ENCODE peak calls at places on chromosomes 11 and 22, in seven cellular contexts. One of them, this sample, is unnamed.

GRCh38 chr11:35787626-35788025 is 125.1 kb downstream of the TRIM44 start:
- DNase-seq in stimulated activated CD8-positive, alpha-beta memory T cell treated with anti-CD3 and anti-CD28 coated beads, Interleukin-2, amount 100 ng/mL, for 1 hour: no peak
- DNase-seq in Caco-2: no peak
- DNase-seq in IMR-90: no peak
- DNase-seq in pons: peak
- DNase-seq in lower lobe of right lung: no peak
- DNase-seq in CD4-positive, alpha-beta memory T cell: no peak
- DNase-seq in this sample: no peak

GRCh38 chr22:43885319-43885671 is 6.5 kb downstream of the PNPLA5 start:
- DNase-seq in CD4-positive, alpha-beta memory T cell: no peak
- DNase-seq in stimulated activated CD8-positive, alpha-beta memory T cell treated with anti-CD3 and anti-CD28 coated beads, Interleukin-2, amount 100 ng/mL, for 1 hour: no peak
- DNase-seq in lower lobe of right lung: no peak
- DNase-seq in IMR-90: no peak
- DNase-seq in pons: no peak
- DNase-seq in Caco-2: no peak
- DNase-seq in this sample: no peak

GRCh38 chr11:69876013-69876412 is 56.8 kb upstream of the FGF3 start:
- DNase-seq in IMR-90: no peak
- DNase-seq in Caco-2: no peak
- DNase-seq in CD4-positive, alpha-beta memory T cell: no peak
- DNase-seq in pons: no peak
- DNase-seq in lower lobe of right lung: peak
- DNase-seq in stimulated activated CD8-positive, alpha-beta memory T cell treated with anti-CD3 and anti-CD28 coated beads, Interleukin-2, amount 100 ng/mL, for 1 hour: no peak
- DNase-seq in this sample: no peak

GRCh38 chr11:71120346-71120963 is 131.9 kb downstream of the SHANK2 start:
- DNase-seq in IMR-90: no peak
- DNase-seq in stimulated activated CD8-positive, alpha-beta memory T cell treated with anti-CD3 and anti-CD28 coated beads, Interleukin-2, amount 100 ng/mL, for 1 hour: no peak
- DNase-seq in Caco-2: peak
- DNase-seq in pons: no peak
- DNase-seq in lower lobe of right lung: peak
- DNase-seq in CD4-positive, alpha-beta memory T cell: no peak
- DNase-seq in this sample: no peak

GRCh38 chr11:76664578-76665061 is 5.9 kb downstream of the LRRC32 start:
- DNase-seq in lower lobe of right lung: peak
- DNase-seq in pons: no peak
- DNase-seq in IMR-90: no peak
- DNase-seq in stimulated activated CD8-positive, alpha-beta memory T cell treated with anti-CD3 and anti-CD28 coated beads, Interleukin-2, amount 100 ng/mL, for 1 hour: no peak
- DNase-seq in Caco-2: peak
- DNase-seq in CD4-positive, alpha-beta memory T cell: no peak
- DNase-seq in this sample: no peak

GRCh38 chr11:34033399-34033798 is 18.1 kb upstream of the CAPRIN1 start:
- DNase-seq in lower lobe of right lung: no peak
- DNase-seq in stimulated activated CD8-positive, alpha-beta memory T cell treated with anti-CD3 and anti-CD28 coated beads, Interleukin-2, amount 100 ng/mL, for 1 hour: no peak
- DNase-seq in pons: no peak
- DNase-seq in Caco-2: no peak
- DNase-seq in IMR-90: no peak
- DNase-seq in CD4-positive, alpha-beta memory T cell: no peak
- DNase-seq in this sample: no peak

GRCh38 chr11:128890543-128891409 is at the start of gene KCNJ5:
- DNase-seq in CD4-positive, alpha-beta memory T cell: peak
- DNase-seq in Caco-2: no peak
- DNase-seq in pons: no peak
- DNase-seq in lower lobe of right lung: peak
- DNase-seq in stimulated activated CD8-positive, alpha-beta memory T cell treated with anti-CD3 and anti-CD28 coated beads, Interleukin-2, amount 100 ng/mL, for 1 hour: no peak
- DNase-seq in IMR-90: no peak
- DNase-seq in this sample: peak

GRCh38 chr11:4683020-4683419 is 14.6 kb downstream of the OR51E2 start:
- DNase-seq in stimulated activated CD8-positive, alpha-beta memory T cell treated with anti-CD3 and anti-CD28 coated beads, Interleukin-2, amount 100 ng/mL, for 1 hour: no peak
- DNase-seq in CD4-positive, alpha-beta memory T cell: no peak
- DNase-seq in Caco-2: no peak
- DNase-seq in IMR-90: peak
- DNase-seq in pons: no peak
- DNase-seq in lower lobe of right lung: no peak
- DNase-seq in this sample: peak

This sample was measured in adipocyte.